ENCODE peak calls at places on chromosomes 2 and 18, in four cellular contexts. One of them, this sample, is unnamed.
A peak's percentile ranks its signal among the peaks of the same experiment; 100 is the strongest.

GRCh38 chr2:147844691-147845607 is at the start of gene ACVR2A:
- DNase-seq in fibroblast of mammary gland: peak; percentile 35
- DNase-seq in WTC11: peak; percentile 38
- DNase-seq in GM06990: peak; percentile 61
- DNase-seq in this sample: peak; percentile 76

GRCh38 chr18:8943900-8944870 is 158.3 kb upstream of the NDUFV2 start:
- DNase-seq in fibroblast of mammary gland: peak; percentile 92
- DNase-seq in WTC11: no peak
- DNase-seq in GM06990: no peak
- DNase-seq in this sample: no peak

GRCh38 chr2:43594875-43595274 is 963 bp downstream of the THADA start:
- DNase-seq in fibroblast of mammary gland: no peak
- DNase-seq in WTC11: no peak
- DNase-seq in GM06990: no peak
- DNase-seq in this sample: no peak

GRCh38 chr18:58117685-58118403 is 73.8 kb downstream of the NEDD4L start:
- DNase-seq in fibroblast of mammary gland: peak; percentile 94
- DNase-seq in WTC11: no peak
- DNase-seq in GM06990: no peak
- DNase-seq in this sample: no peak

GRCh38 chr2:55992465-55992864 is 68.9 kb upstream of the EFEMP1 start:
- DNase-seq in fibroblast of mammary gland: peak; percentile 97
- DNase-seq in WTC11: no peak
- DNase-seq in GM06990: no peak
- DNase-seq in this sample: no peak

GRCh38 chr2:126906781-126907180 is 8.1 kb downstream of the TEX51 start:
- DNase-seq in fibroblast of mammary gland: no peak
- DNase-seq in WTC11: no peak
- DNase-seq in GM06990: no peak
- DNase-seq in this sample: no peak

GRCh38 chr18:63970803-63971191 is 916 bp downstream of the SERPINB8 start:
- DNase-seq in fibroblast of mammary gland: no peak
- DNase-seq in WTC11: peak; percentile 58
- DNase-seq in GM06990: no peak
- DNase-seq in this sample: no peak

GRCh38 chr2:132478669-132479068 is 62.1 kb downstream of the GPR39 start:
- DNase-seq in fibroblast of mammary gland: no peak
- DNase-seq in WTC11: no peak
- DNase-seq in GM06990: no peak
- DNase-seq in this sample: no peak

GRCh38 chr2:112757265-112757664 is 7.1 kb downstream of the CKAP2L start:
- DNase-seq in fibroblast of mammary gland: peak; percentile 31
- DNase-seq in WTC11: no peak
- DNase-seq in GM06990: no peak
- DNase-seq in this sample: no peak

GRCh38 chr2:176445831-176446433 is 176.7 kb downstream of the MTX2 start:
- DNase-seq in fibroblast of mammary gland: peak; percentile 82
- DNase-seq in WTC11: no peak
- DNase-seq in GM06990: no peak
- DNase-seq in this sample: no peak

GRCh38 chr2:144339048-144339447 is 180.9 kb downstream of the ZEB2 start:
- DNase-seq in fibroblast of mammary gland: no peak
- DNase-seq in WTC11: no peak
- DNase-seq in GM06990: no peak
- DNase-seq in this sample: no peak

GRCh38 chr2:228016402-228016801 is 145.0 kb downstream of the DAW1 start:
- DNase-seq in fibroblast of mammary gland: no peak
- DNase-seq in WTC11: peak; percentile 16
- DNase-seq in GM06990: peak; percentile 15
- DNase-seq in this sample: no peak

GRCh38 chr18:57901819-57902600 is 98.9 kb upstream of the ATP8B1 start:
- DNase-seq in fibroblast of mammary gland: peak; percentile 75
- DNase-seq in WTC11: no peak
- DNase-seq in GM06990: no peak
- DNase-seq in this sample: no peak

GRCh38 chr2:231592636-231593145 is at the start of gene TEX44:
- DNase-seq in fibroblast of mammary gland: no peak
- DNase-seq in WTC11: no peak
- DNase-seq in GM06990: no peak
- DNase-seq in this sample: no peak

GRCh38 chr2:211367711-211368110 is 811.3 kb downstream of the CPS1 start:
- DNase-seq in fibroblast of mammary gland: peak; percentile 7
- DNase-seq in WTC11: no peak
- DNase-seq in GM06990: peak; percentile 49
- DNase-seq in this sample: no peak

GRCh38 chr2:56210291-56210690 is 26.5 kb downstream of the CCDC85A start:
- DNase-seq in fibroblast of mammary gland: no peak
- DNase-seq in WTC11: no peak
- DNase-seq in GM06990: no peak
- DNase-seq in this sample: no peak

GRCh38 chr2:183536714-183537113 is 412.5 kb downstream of the NUP35 start:
- DNase-seq in fibroblast of mammary gland: no peak
- DNase-seq in WTC11: no peak
- DNase-seq in GM06990: no peak
- DNase-seq in this sample: no peak

GRCh38 chr2:146461068-146461467 is 1383.8 kb upstream of the ACVR2A start:
- DNase-seq in fibroblast of mammary gland: no peak
- DNase-seq in WTC11: no peak
- DNase-seq in GM06990: no peak
- DNase-seq in this sample: no peak

GRCh38 chr2:233455006-233455405 is 100.7 kb downstream of the DGKD start:
- DNase-seq in fibroblast of mammary gland: no peak
- DNase-seq in WTC11: no peak
- DNase-seq in GM06990: no peak
- DNase-seq in this sample: no peak

GRCh38 chr18:69102959-69103358 is 297.7 kb upstream of the DOK6 start:
- DNase-seq in fibroblast of mammary gland: peak; percentile 61
- DNase-seq in WTC11: no peak
- DNase-seq in GM06990: no peak
- DNase-seq in this sample: no peak

GRCh38 chr2:111169924-111170323 is 49.2 kb downstream of the BCL2L11 start:
- DNase-seq in fibroblast of mammary gland: no peak
- DNase-seq in WTC11: no peak
- DNase-seq in GM06990: no peak
- DNase-seq in this sample: no peak

GRCh38 chr2:48715042-48715899 is 40.3 kb downstream of the LHCGR start:
- DNase-seq in fibroblast of mammary gland: peak; percentile 46
- DNase-seq in WTC11: no peak
- DNase-seq in GM06990: no peak
- DNase-seq in this sample: no peak

GRCh38 chr2:230068658-230069080 is at the start of gene SLC16A14:
- DNase-seq in fibroblast of mammary gland: peak; percentile 40
- DNase-seq in WTC11: no peak
- DNase-seq in GM06990: peak; percentile 61
- DNase-seq in this sample: peak; percentile 38

GRCh38 chr2:133171396-133172004 is 396.8 kb downstream of the NCKAP5 start:
- DNase-seq in fibroblast of mammary gland: peak; percentile 63
- DNase-seq in WTC11: no peak
- DNase-seq in GM06990: no peak
- DNase-seq in this sample: peak; percentile 31

GRCh38 chr2:173002751-173003541 is 72.7 kb upstream of the MAP3K20 start:
- DNase-seq in fibroblast of mammary gland: no peak
- DNase-seq in WTC11: no peak
- DNase-seq in GM06990: no peak
- DNase-seq in this sample: no peak

GRCh38 chr2:159708066-159708760 is 4.1 kb upstream of the MARCHF7 start:
- DNase-seq in fibroblast of mammary gland: no peak
- DNase-seq in WTC11: no peak
- DNase-seq in GM06990: no peak
- DNase-seq in this sample: no peak

GRCh38 chr2:220181158-220181557 is 553.7 kb downstream of the SLC4A3 start:
- DNase-seq in fibroblast of mammary gland: peak; percentile 43
- DNase-seq in WTC11: no peak
- DNase-seq in GM06990: no peak
- DNase-seq in this sample: no peak

GRCh38 chr2:2876350-2877042 is 501.1 kb downstream of the EIPR1 start:
- DNase-seq in fibroblast of mammary gland: no peak
- DNase-seq in WTC11: no peak
- DNase-seq in GM06990: no peak
- DNase-seq in this sample: no peak

GRCh38 chr2:207421661-207422060 is 108.1 kb upstream of the CREB1 start:
- DNase-seq in fibroblast of mammary gland: no peak
- DNase-seq in WTC11: no peak
- DNase-seq in GM06990: no peak
- DNase-seq in this sample: no peak

GRCh38 chr18:10927290-10927979 is 221.9 kb downstream of the PIEZO2 start:
- DNase-seq in fibroblast of mammary gland: peak; percentile 80
- DNase-seq in WTC11: no peak
- DNase-seq in GM06990: peak; percentile 33
- DNase-seq in this sample: no peak

GRCh38 chr18:54127759-54128378 is 96.6 kb downstream of the MBD2 start:
- DNase-seq in fibroblast of mammary gland: peak; percentile 69
- DNase-seq in WTC11: peak; percentile 58
- DNase-seq in GM06990: no peak
- DNase-seq in this sample: peak; percentile 38

GRCh38 chr2:10355471-10356458 is 53.1 kb downstream of the HPCAL1 start:
- DNase-seq in fibroblast of mammary gland: no peak
- DNase-seq in WTC11: no peak
- DNase-seq in GM06990: no peak
- DNase-seq in this sample: no peak

GRCh38 chr18:389658-390357 is 110.7 kb downstream of the COLEC12 start:
- DNase-seq in fibroblast of mammary gland: peak; percentile 49
- DNase-seq in WTC11: peak; percentile 20
- DNase-seq in GM06990: no peak
- DNase-seq in this sample: no peak

GRCh38 chr18:54215069-54215468 is 9.4 kb downstream of the MBD2 start:
- DNase-seq in fibroblast of mammary gland: peak; percentile 46
- DNase-seq in WTC11: no peak
- DNase-seq in GM06990: no peak
- DNase-seq in this sample: no peak

GRCh38 chr2:1972948-1973347 is 228.6 kb upstream of the PXDN start:
- DNase-seq in fibroblast of mammary gland: no peak
- DNase-seq in WTC11: no peak
- DNase-seq in GM06990: no peak
- DNase-seq in this sample: no peak

GRCh38 chr2:186991766-186992417 is 142.9 kb upstream of the ZSWIM2 start:
- DNase-seq in fibroblast of mammary gland: no peak
- DNase-seq in WTC11: no peak
- DNase-seq in GM06990: no peak
- DNase-seq in this sample: no peak
- TF ChIP-seq CTCF in fibroblast of mammary gland: no peak
- TF ChIP-seq CTCF in WTC11: no peak
- TF ChIP-seq CTCF in GM06990: no peak
- TF ChIP-seq CTCF in this sample: no peak

DNA sequence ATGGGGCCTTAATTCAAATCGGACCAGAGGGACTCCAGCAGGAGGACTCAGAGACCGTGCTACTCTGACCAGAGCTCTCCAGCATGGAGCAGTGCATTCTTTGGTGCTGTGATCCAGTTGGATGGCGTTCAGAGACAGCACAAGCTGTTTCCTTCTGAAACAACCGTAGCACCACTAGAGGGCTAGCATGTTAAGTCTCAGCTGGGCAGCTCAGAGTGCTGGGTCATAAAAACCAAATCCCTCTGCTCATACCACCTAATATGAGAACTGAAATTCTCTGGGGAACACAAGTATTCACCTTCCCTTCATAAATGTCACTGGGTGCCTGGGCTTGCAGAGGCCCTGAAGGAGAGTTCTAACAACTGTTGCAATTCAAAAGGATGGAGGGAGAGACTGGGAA is 97.7 kb upstream of the TFCP2L1 start:
- DNase-seq in fibroblast of mammary gland: no peak
- DNase-seq in WTC11: no peak
- DNase-seq in GM06990: no peak
- DNase-seq in this sample: no peak
- TF ChIP-seq CTCF in fibroblast of mammary gland: peak; percentile 8
- TF ChIP-seq CTCF in WTC11: no peak
- TF ChIP-seq CTCF in GM06990: peak; percentile 41
- TF ChIP-seq CTCF in this sample: no peak

GRCh38 chr18:27298215-27298804 is 113.2 kb upstream of the CHST9 start:
- DNase-seq in fibroblast of mammary gland: no peak
- DNase-seq in WTC11: no peak
- DNase-seq in GM06990: no peak
- DNase-seq in this sample: no peak
- TF ChIP-seq CTCF in fibroblast of mammary gland: no peak
- TF ChIP-seq CTCF in WTC11: no peak
- TF ChIP-seq CTCF in GM06990: peak; percentile 3
- TF ChIP-seq CTCF in this sample: no peak

GRCh38 chr18:3902676-3903075 is 452.7 kb downstream of the TGIF1 start:
- DNase-seq in fibroblast of mammary gland: peak; percentile 16
- DNase-seq in WTC11: no peak
- DNase-seq in GM06990: no peak
- DNase-seq in this sample: no peak
- TF ChIP-seq CTCF in fibroblast of mammary gland: no peak
- TF ChIP-seq CTCF in WTC11: no peak
- TF ChIP-seq CTCF in GM06990: no peak
- TF ChIP-seq CTCF in this sample: no peak

DNA sequence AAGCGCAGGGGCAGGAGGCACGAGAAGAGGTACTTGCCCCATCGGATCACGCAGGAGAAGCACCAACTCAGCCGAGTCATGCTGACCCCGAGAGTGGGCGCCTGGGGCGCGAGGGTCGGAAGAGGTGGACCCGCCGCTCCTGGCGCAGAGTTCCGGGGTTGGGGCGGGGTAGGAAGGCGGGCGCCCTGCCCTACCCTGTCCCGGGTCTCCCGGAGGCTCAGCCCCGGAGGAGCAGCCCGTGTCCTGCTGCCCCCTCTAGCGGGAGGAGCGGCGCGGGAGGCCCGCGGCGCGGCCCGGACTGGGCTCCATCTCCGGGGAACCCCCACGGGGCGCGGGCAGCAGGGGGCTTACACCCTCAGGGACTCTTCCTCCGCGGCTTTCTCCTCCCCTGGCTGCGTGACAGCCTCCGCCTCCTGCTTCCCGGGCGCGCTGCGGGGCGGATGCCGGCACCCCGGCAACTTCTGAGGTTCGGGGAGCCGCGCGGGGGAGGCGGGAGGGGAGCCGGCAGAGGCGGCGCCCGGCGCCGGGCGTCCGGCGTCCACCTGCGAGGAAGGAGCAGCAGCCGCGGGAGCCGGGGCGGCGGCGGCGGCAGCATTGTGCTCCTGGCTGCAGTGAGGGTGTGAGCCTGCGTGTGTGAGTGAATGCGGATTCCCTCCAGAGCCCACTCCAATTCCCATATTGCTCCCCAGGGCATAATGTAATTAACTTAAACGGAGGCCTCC is 7.5 kb upstream of the TNS1 start:
- DNase-seq in fibroblast of mammary gland: peak; percentile 50
- DNase-seq in WTC11: no peak
- DNase-seq in GM06990: no peak
- DNase-seq in this sample: peak; percentile 83
- TF ChIP-seq CTCF in fibroblast of mammary gland: peak; percentile 45
- TF ChIP-seq CTCF in WTC11: no peak
- TF ChIP-seq CTCF in GM06990: peak; percentile 41
- TF ChIP-seq CTCF in this sample: peak; percentile 28

This sample was measured in GM13976.